ENCODE peak calls at places on chromosome 11, in eight cellular contexts. One of them, this sample, is unnamed.

GRCh38 chr11:10382518-10382917 is 72.5 kb upstream of the AMPD3 start:
- DNase-seq in IMR-90: no peak
- DNase-seq in T-helper 9 cell: no peak
- DNase-seq in non-pigmented ciliary epithelial cell: no peak
- DNase-seq in EH: no peak
- DNase-seq in astrocyte of the spinal cord: no peak
- DNase-seq in fibroblast of lung: no peak
- DNase-seq in NCI-H1092: no peak
- DNase-seq in this sample: no peak

GRCh38 chr11:94254214-94254613 is 50.2 kb upstream of the IZUMO1R start:
- DNase-seq in fibroblast of lung: no peak
- DNase-seq in IMR-90: no peak
- DNase-seq in NCI-H1092: no peak
- DNase-seq in astrocyte of the spinal cord: no peak
- DNase-seq in EH: no peak
- DNase-seq in non-pigmented ciliary epithelial cell: no peak
- DNase-seq in T-helper 9 cell: no peak
- DNase-seq in this sample: no peak

GRCh38 chr11:414333-414857 is 404 bp downstream of the SIGIRR start:
- DNase-seq in non-pigmented ciliary epithelial cell: no peak
- DNase-seq in NCI-H1092: no peak
- DNase-seq in EH: no peak
- DNase-seq in astrocyte of the spinal cord: no peak
- DNase-seq in T-helper 9 cell: no peak
- DNase-seq in IMR-90: no peak
- DNase-seq in fibroblast of lung: no peak
- DNase-seq in this sample: no peak

GRCh38 chr11:44623716-44624491 is 58.4 kb downstream of the CD82 start:
- DNase-seq in T-helper 9 cell: no peak
- DNase-seq in non-pigmented ciliary epithelial cell: no peak
- DNase-seq in IMR-90: peak; percentile 43
- DNase-seq in astrocyte of the spinal cord: no peak
- DNase-seq in EH: no peak
- DNase-seq in NCI-H1092: peak; percentile 37
- DNase-seq in fibroblast of lung: peak; percentile 50
- DNase-seq in this sample: peak; percentile 65

GRCh38 chr11:62555464-62556092 is 9.0 kb upstream of the AHNAK start:
- DNase-seq in fibroblast of lung: peak; percentile 48
- DNase-seq in T-helper 9 cell: peak; percentile 59
- DNase-seq in non-pigmented ciliary epithelial cell: no peak
- DNase-seq in IMR-90: peak; percentile 30
- DNase-seq in NCI-H1092: no peak
- DNase-seq in EH: peak; percentile 14
- DNase-seq in astrocyte of the spinal cord: no peak
- DNase-seq in this sample: no peak

GRCh38 chr11:99952816-99953215 is 734.3 kb upstream of the ARHGAP42 start:
- DNase-seq in NCI-H1092: no peak
- DNase-seq in fibroblast of lung: peak; percentile 39
- DNase-seq in T-helper 9 cell: no peak
- DNase-seq in non-pigmented ciliary epithelial cell: peak; percentile 14
- DNase-seq in EH: no peak
- DNase-seq in astrocyte of the spinal cord: peak; percentile 55
- DNase-seq in IMR-90: no peak
- DNase-seq in this sample: peak; percentile 80

GRCh38 chr11:76279651-76280050 is 73.3 kb upstream of the WNT11 start:
- DNase-seq in T-helper 9 cell: no peak
- DNase-seq in non-pigmented ciliary epithelial cell: no peak
- DNase-seq in IMR-90: no peak
- DNase-seq in astrocyte of the spinal cord: no peak
- DNase-seq in fibroblast of lung: no peak
- DNase-seq in EH: no peak
- DNase-seq in NCI-H1092: peak; percentile 59
- DNase-seq in this sample: no peak

GRCh38 chr11:33692013-33692504 is 8.6 kb downstream of the C11orf91 start:
- DNase-seq in EH: peak; percentile 99
- DNase-seq in T-helper 9 cell: no peak
- DNase-seq in astrocyte of the spinal cord: peak; percentile 98
- DNase-seq in non-pigmented ciliary epithelial cell: peak; percentile 96
- DNase-seq in fibroblast of lung: peak; percentile 97
- DNase-seq in IMR-90: peak; percentile 98
- DNase-seq in NCI-H1092: peak; percentile 86
- DNase-seq in this sample: peak; percentile 97

GRCh38 chr11:18853086-18853720 is 61.6 kb upstream of the PTPN5 start:
- DNase-seq in EH: peak; percentile 14
- DNase-seq in astrocyte of the spinal cord: peak; percentile 11
- DNase-seq in fibroblast of lung: peak; percentile 32
- DNase-seq in non-pigmented ciliary epithelial cell: peak; percentile 2
- DNase-seq in IMR-90: peak; percentile 19
- DNase-seq in NCI-H1092: no peak
- DNase-seq in T-helper 9 cell: no peak
- DNase-seq in this sample: peak; percentile 36

GRCh38 chr11:120139316-120140069 is 1.6 kb upstream of the TRIM29 start:
- DNase-seq in fibroblast of lung: no peak
- DNase-seq in EH: no peak
- DNase-seq in non-pigmented ciliary epithelial cell: no peak
- DNase-seq in T-helper 9 cell: no peak
- DNase-seq in IMR-90: no peak
- DNase-seq in NCI-H1092: no peak
- DNase-seq in astrocyte of the spinal cord: no peak
- DNase-seq in this sample: no peak

GRCh38 chr11:11157201-11157600 is 195.8 kb downstream of the CSNK2A3 start:
- DNase-seq in T-helper 9 cell: peak; percentile 60
- DNase-seq in fibroblast of lung: no peak
- DNase-seq in non-pigmented ciliary epithelial cell: no peak
- DNase-seq in EH: peak; percentile 48
- DNase-seq in IMR-90: peak; percentile 8
- DNase-seq in NCI-H1092: no peak
- DNase-seq in astrocyte of the spinal cord: peak; percentile 5
- DNase-seq in this sample: peak; percentile 38

GRCh38 chr11:131372243-131372930 is 2.0 kb downstream of the NTM start:
- DNase-seq in EH: no peak
- DNase-seq in non-pigmented ciliary epithelial cell: no peak
- DNase-seq in astrocyte of the spinal cord: no peak
- DNase-seq in fibroblast of lung: no peak
- DNase-seq in IMR-90: no peak
- DNase-seq in T-helper 9 cell: no peak
- DNase-seq in NCI-H1092: no peak
- DNase-seq in this sample: no peak